ENCODE peak calls at places on chromosome 6, in four cellular contexts. J is A549, Q is WTC11, H is K562. S is an unnamed sample.
A peak's percentile ranks its signal among the peaks of the same experiment; 100 is the strongest.

GRCh38 chr6:7106752-7107577 is 796 bp upstream of the RREB1 start:
- DNase-seq in J (peak; percentile 45), Q (peak; percentile 39), H (peak; percentile 87), S (no peak)

GRCh38 chr6:170248861-170249600 is 41.8 kb downstream of the DLL1 start:
- DNase-seq in J (no peak), Q (no peak), H (no peak), S (no peak)

GRCh38 chr6:125781307-125781868 is 9.4 kb upstream of the NCOA7 start:
- DNase-seq in J (no peak), Q (no peak), H (no peak), S (no peak)

GRCh38 chr6:32459781-32460424 is 20.2 kb downstream of the HLA-DRA start:
- DNase-seq in J (no peak), Q (no peak), H (no peak), S (no peak)

GRCh38 chr6:8085053-8085511 is 17.3 kb downstream of the EEF1E1 start:
- DNase-seq in J (no peak), Q (no peak), H (no peak), S (peak; percentile 97)

GRCh38 chr6:151704383-151704782 is 103.1 kb upstream of the ESR1 start:
- DNase-seq in J (no peak), Q (no peak), H (no peak), S (no peak)

GRCh38 chr6:66558189-66558588 is 851.2 kb upstream of the EYS start:
- DNase-seq in J (no peak), Q (no peak), H (no peak), S (peak; percentile 7)

GRCh38 chr6:155093430-155093829 is 98.3 kb downstream of the TIAM2 start:
- DNase-seq in J (no peak), Q (no peak), H (no peak), S (no peak)

GRCh38 chr6:125749864-125750691 is 646 bp downstream of the HEY2 start:
- DNase-seq in J (no peak), Q (peak; percentile 34), H (no peak), S (no peak)

GRCh38 chr6:21022343-21023107 is 488.3 kb downstream of the CDKAL1 start:
- DNase-seq in J (no peak), Q (no peak), H (no peak), S (peak; percentile 87)

GRCh38 chr6:166744654-166745134 is 117.6 kb upstream of the RPS6KA2 start:
- DNase-seq in J (no peak), Q (peak; percentile 47), H (no peak), S (no peak)

GRCh38 chr6:113619077-113619476 is 238.1 kb upstream of the MARCKS start:
- DNase-seq in J (no peak), Q (no peak), H (no peak), S (no peak)

GRCh38 chr6:1604347-1604990 is 5.2 kb upstream of the FOXC1 start:
- DNase-seq in J (no peak), Q (peak; percentile 83), H (peak; percentile 86), S (peak; percentile 54)

GRCh38 chr6:8589941-8590676 is 154.8 kb upstream of the SLC35B3 start:
- DNase-seq in J (no peak), Q (peak; percentile 47), H (no peak), S (no peak)

GRCh38 chr6:151059612-151060095 is 180.1 kb upstream of the AKAP12 start:
- DNase-seq in J (no peak), Q (no peak), H (no peak), S (no peak)

GRCh38 chr6:113893866-113894265 is 36.7 kb downstream of the MARCKS start:
- DNase-seq in J (no peak), Q (no peak), H (no peak), S (no peak)

GRCh38 chr6:109381007-109381746 is 1.1 kb downstream of the CD164 start:
- DNase-seq in J (no peak), Q (no peak), H (no peak), S (no peak)

GRCh38 chr6:2546941-2547716 is 203.6 kb downstream of the MYLK4 start:
- DNase-seq in J (no peak), Q (no peak), H (no peak), S (no peak)

GRCh38 chr6:158938220-158938619 is 61.8 kb downstream of the RSPH3 start:
- DNase-seq in J (no peak), Q (no peak), H (no peak), S (no peak)

GRCh38 chr6:25132934-25133333 is 146.2 kb upstream of the CARMIL1 start:
- DNase-seq in J (no peak), Q (no peak), H (no peak), S (no peak)

GRCh38 chr6:36533321-36533720 is 14.0 kb downstream of the STK38 start:
- DNase-seq in J (no peak), Q (no peak), H (no peak), S (no peak)

GRCh38 chr6:115271434-115271833 is 789.3 kb downstream of the FRK start:
- DNase-seq in J (no peak), Q (no peak), H (no peak), S (no peak)

GRCh38 chr6:112571886-112572285 is 224.8 kb downstream of the RFPL4B start:
- DNase-seq in J (no peak), Q (no peak), H (no peak), S (no peak)
- TF ChIP-seq NR3C1 in J (no peak), Q (no peak), H (no peak), S (no peak)

GRCh38 chr6:37824170-37824569 is 4.6 kb downstream of the ZFAND3 start:
- DNase-seq in J (no peak), Q (no peak), H (no peak), S (no peak)

GRCh38 chr6:37821449-37821848 is 1.9 kb downstream of the ZFAND3 start:
- DNase-seq in J (no peak), Q (no peak), H (no peak), S (no peak)

GRCh38 chr6:37820713-37821069 is 1.2 kb downstream of the ZFAND3 start:
- DNase-seq in J (no peak), Q (no peak), H (no peak), S (no peak)

GRCh38 chr6:37819802-37820712 is 530 bp downstream of the ZFAND3 start:
- DNase-seq in J (peak; percentile 22), Q (peak; percentile 26), H (no peak), S (peak; percentile 54)

GRCh38 chr6:37822851-37823682 is 3.5 kb downstream of the ZFAND3 start:
- DNase-seq in J (no peak), Q (no peak), H (no peak), S (peak; percentile 44)
- TF ChIP-seq NR3C1 in J (no peak), Q (no peak), H (no peak), S (no peak)

DNA sequence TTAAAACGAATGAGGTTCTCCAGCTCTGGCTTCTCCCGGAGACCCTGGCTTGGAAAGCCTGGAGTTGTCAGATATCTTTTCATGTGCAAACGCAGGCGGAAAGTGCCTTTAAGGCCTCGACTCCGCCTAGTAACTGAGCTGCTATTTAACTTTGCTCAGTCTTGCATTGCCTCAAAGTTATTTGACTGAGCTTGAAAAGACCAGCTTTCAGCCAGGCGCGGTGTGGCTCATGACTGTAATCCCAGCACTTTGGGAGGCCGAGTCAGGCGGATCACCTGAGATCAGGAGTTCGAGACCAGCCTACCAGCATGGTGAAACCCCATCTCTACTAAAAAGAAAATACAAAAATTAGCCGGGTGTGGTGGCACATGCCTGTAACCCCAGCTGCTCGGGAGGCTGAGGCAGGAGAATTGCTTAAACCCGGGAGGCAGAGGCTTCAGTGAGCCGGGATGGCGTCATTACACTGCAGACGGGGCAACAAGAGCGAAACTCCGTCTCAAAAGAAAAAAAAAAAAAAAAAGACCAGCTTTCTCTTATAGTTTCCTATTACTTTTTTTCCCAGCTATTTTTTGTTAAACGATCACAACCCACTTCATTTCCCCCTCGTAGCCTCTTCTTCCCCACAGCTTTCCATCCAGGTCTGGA is 1.9 kb downstream of the GCNT2 start:
- DNase-seq in J (no peak), Q (peak; percentile 60), H (no peak), S (peak; percentile 80)
- TF ChIP-seq NR3C1 in J (no peak), Q (no peak), H (no peak), S (no peak)

GRCh38 chr6:161434331-161434730 is 160.5 kb upstream of the AGPAT4 start:
- DNase-seq in J (no peak), Q (no peak), H (no peak), S (no peak)
- TF ChIP-seq NR3C1 in J (no peak), Q (no peak), H (no peak), S (no peak)

DNA sequence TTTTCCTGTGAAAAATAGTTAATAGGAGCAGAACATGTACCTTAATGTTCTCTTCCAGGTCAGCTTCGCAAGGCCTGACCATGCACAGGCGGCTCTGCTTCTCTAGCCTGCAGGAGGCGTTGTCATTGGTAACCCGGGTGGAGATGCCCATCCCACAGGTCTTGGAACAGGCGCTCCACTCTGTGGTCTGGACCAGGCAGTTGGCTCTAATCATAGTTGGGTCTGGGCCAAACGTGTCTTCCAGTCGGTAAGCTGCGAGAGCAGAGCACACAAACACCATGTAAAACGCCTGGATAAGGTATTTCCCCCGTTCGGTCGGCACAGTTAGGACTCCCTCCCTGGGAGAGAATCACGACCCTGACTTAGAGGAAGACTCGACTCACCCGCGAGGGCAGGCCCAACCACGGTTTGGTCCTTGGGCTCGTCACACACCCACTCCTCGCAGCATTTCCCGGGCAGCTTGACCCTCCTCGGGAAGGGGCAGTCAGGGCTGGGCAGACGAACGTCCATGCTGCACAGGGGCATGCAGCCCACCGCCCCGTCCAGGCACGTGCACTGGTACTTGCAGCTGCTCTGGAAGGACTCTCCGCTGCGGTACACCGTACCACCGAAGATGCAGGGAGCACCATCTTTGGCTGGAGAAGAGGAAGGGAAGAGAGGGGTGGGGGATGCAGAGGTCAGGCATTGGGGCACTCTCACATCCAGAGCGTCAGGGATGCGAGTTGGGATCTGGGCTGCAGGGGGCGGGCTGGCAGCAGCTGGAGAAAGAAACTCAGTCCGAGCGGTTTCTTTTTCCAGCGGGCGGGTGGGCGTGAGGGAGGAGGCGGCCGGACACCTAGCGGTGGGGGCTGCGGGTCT is 1.0 kb downstream of the CCN2 start:
- DNase-seq in J (peak; percentile 50), Q (peak; percentile 85), H (no peak), S (peak; percentile 75)
- TF ChIP-seq NR3C1 in J (no peak), Q (no peak), H (no peak), S (no peak)

S was measured in HepG2.